ENCODE peak calls at places on chromosomes 3 and 15, in five cellular contexts. Y is T-cell, K is ovary, H is germinal center, P is NCI-H774. N is an unnamed sample.
A peak's percentile ranks its signal among the peaks of the same experiment; 100 is the strongest.

GRCh38 chr15:39022532-39023305 is 458.1 kb upstream of the RASGRP1 start:
- DNase-seq in Y (no peak), K (no peak), H (no peak), P (no peak), N (no peak)

GRCh38 chr15:77464129-77464865 is 43.6 kb downstream of the HMG20A start:
- DNase-seq in Y (no peak), K (no peak), H (no peak), P (no peak), N (no peak)

GRCh38 chr3:59235221-59236012 is 185.6 kb upstream of the CFAP20DC start:
- DNase-seq in Y (no peak), K (no peak), H (no peak), P (no peak), N (no peak)

GRCh38 chr3:73868688-73869315 is 244.1 kb upstream of the PDZRN3 start:
- DNase-seq in Y (no peak), K (peak; percentile 14), H (no peak), P (peak; percentile 11), N (no peak)

GRCh38 chr3:46579756-46580286 is 13.7 kb upstream of the LRRC2 start:
- DNase-seq in Y (no peak), K (no peak), H (no peak), P (no peak), N (no peak)

GRCh38 chr3:151443583-151443982 is 17.3 kb downstream of the IGSF10 start:
- DNase-seq in Y (no peak), K (no peak), H (no peak), P (no peak), N (no peak)

GRCh38 chr3:55766753-55767152 is 279.6 kb upstream of the WNT5A start:
- DNase-seq in Y (no peak), K (no peak), H (no peak), P (no peak), N (no peak)

GRCh38 chr3:49135499-49135898 is 2.6 kb upstream of the LAMB2 start:
- DNase-seq in Y (no peak), K (no peak), H (no peak), P (no peak), N (no peak)

GRCh38 chr3:129317876-129318275 is 39.2 kb downstream of the HMCES start:
- DNase-seq in Y (no peak), K (no peak), H (no peak), P (no peak), N (no peak)

GRCh38 chr3:128549283-128550112 is 56.5 kb upstream of the GATA2 start:
- DNase-seq in Y (no peak), K (no peak), H (no peak), P (no peak), N (no peak)

GRCh38 chr3:189142527-189142926 is 29.2 kb upstream of the TPRG1 start:
- DNase-seq in Y (peak; percentile 4), K (no peak), H (no peak), P (no peak), N (peak; percentile 64)

GRCh38 chr3:123634149-123635051 is 49.5 kb upstream of the HACD2 start:
- DNase-seq in Y (no peak), K (no peak), H (no peak), P (no peak), N (no peak)

GRCh38 chr3:32423534-32423933 is 31.9 kb downstream of the CMTM7 start:
- DNase-seq in Y (no peak), K (no peak), H (peak; percentile 21), P (no peak), N (no peak)

GRCh38 chr3:156010829-156011228 is 109.5 kb upstream of the KCNAB1 start:
- DNase-seq in Y (no peak), K (no peak), H (no peak), P (no peak), N (no peak)

GRCh38 chr3:17122758-17123157 is 238.0 kb downstream of the PLCL2 start:
- DNase-seq in Y (no peak), K (no peak), H (no peak), P (no peak), N (no peak)

GRCh38 chr3:50340404-50341329 is at the start of gene RASSF1:
- DNase-seq in Y (peak; percentile 43), K (no peak), H (peak; percentile 69), P (no peak), N (peak; percentile 46)

GRCh38 chr3:169363318-169363717 is 300.2 kb downstream of the MECOM start:
- DNase-seq in Y (no peak), K (no peak), H (no peak), P (no peak), N (no peak)

GRCh38 chr15:74397239-74398068 is 30.0 kb upstream of the CYP11A1 start:
- DNase-seq in Y (no peak), K (no peak), H (peak; percentile 73), P (no peak), N (no peak)

GRCh38 chr15:78280289-78281072 is 16.1 kb downstream of the DNAJA4 start:
- DNase-seq in Y (no peak), K (no peak), H (no peak), P (no peak), N (no peak)

GRCh38 chr3:194148383-194148782 is 12.4 kb downstream of the HES1 start:
- DNase-seq in Y (no peak), K (peak; percentile 65), H (no peak), P (no peak), N (no peak)

GRCh38 chr3:158565076-158565475 is 5.9 kb upstream of the MLF1 start:
- DNase-seq in Y (no peak), K (no peak), H (no peak), P (no peak), N (no peak)

GRCh38 chr15:43531018-43531667 is 13.7 kb downstream of the MAP1A start:
- DNase-seq in Y (no peak), K (no peak), H (no peak), P (no peak), N (no peak)

GRCh38 chr3:23663246-23663645 is 142.5 kb upstream of the UBE2E1 start:
- DNase-seq in Y (no peak), K (no peak), H (no peak), P (no peak), N (no peak)

GRCh38 chr15:87940763-87941162 is 315.8 kb downstream of the NTRK3 start:
- DNase-seq in Y (no peak), K (no peak), H (no peak), P (no peak), N (no peak)

GRCh38 chr15:74265046-74265639 is 29.0 kb downstream of the CCDC33 start:
- DNase-seq in Y (no peak), K (no peak), H (no peak), P (no peak), N (no peak)

GRCh38 chr3:147361671-147362420 is 44.5 kb downstream of the ZIC4 start:
- DNase-seq in Y (no peak), K (no peak), H (peak; percentile 38), P (peak; percentile 24), N (peak; percentile 7)

GRCh38 chr3:50519471-50520089 is 16.1 kb upstream of the CACNA2D2 start:
- DNase-seq in Y (peak; percentile 53), K (peak; percentile 53), H (peak; percentile 64), P (no peak), N (peak; percentile 52)

GRCh38 chr3:149593416-149594160 is 64.2 kb downstream of the WWTR1 start:
- DNase-seq in Y (no peak), K (no peak), H (no peak), P (no peak), N (no peak)

GRCh38 chr3:125300416-125300815 is 74.7 kb downstream of the ZNF148 start:
- DNase-seq in Y (no peak), K (no peak), H (no peak), P (no peak), N (no peak)

GRCh38 chr3:141928626-141929270 is 52.3 kb downstream of the ATP1B3 start:
- DNase-seq in Y (no peak), K (no peak), H (no peak), P (no peak), N (no peak)

GRCh38 chr3:10546181-10546624 is 40.8 kb upstream of the ATP2B2 start:
- DNase-seq in Y (no peak), K (no peak), H (no peak), P (no peak), N (no peak)

GRCh38 chr15:41331281-41331680 is 1.1 kb downstream of the OIP5 start:
- DNase-seq in Y (no peak), K (no peak), H (no peak), P (no peak), N (no peak)

GRCh38 chr3:31980530-31981205 is 394 bp downstream of the OSBPL10 start:
- DNase-seq in Y (peak; percentile 11), K (peak; percentile 44), H (peak; percentile 72), P (peak; percentile 34), N (peak; percentile 76)

GRCh38 chr3:123313889-123314288 is 112.1 kb downstream of the SEC22A start:
- DNase-seq in Y (no peak), K (no peak), H (no peak), P (no peak), N (no peak)

GRCh38 chr3:32414527-32415202 is 23.0 kb downstream of the CMTM7 start:
- DNase-seq in Y (peak; percentile 46), K (no peak), H (no peak), P (no peak), N (no peak)